ENCODE peak calls at places on chromosomes 6 and 20, in six cellular contexts. Y is NCI-H1092 treated with DMSO at 0.1 percent for 48 hours, D is tibial artery, P is RCC 7860, O is dermis blood vessel endothelial cell, V is GDM1. M is an unnamed sample.

GRCh38 chr20:35269055-35269781 is 8.7 kb downstream of the MMP24OS start:
- DNase-seq in Y (peak), D (no peak), P (peak), O (peak), V (peak), M (peak)

GRCh38 chr6:3929281-3929798 is 80.2 kb downstream of the FAM50B start:
- DNase-seq in Y (no peak), D (no peak), P (no peak), O (no peak), V (no peak), M (no peak)

GRCh38 chr20:18663932-18664331 is 76.1 kb downstream of the DTD1 start:
- DNase-seq in Y (no peak), D (no peak), P (no peak), O (no peak), V (no peak), M (no peak)

GRCh38 chr6:168387911-168388310 is 53.1 kb upstream of the SMOC2 start:
- DNase-seq in Y (no peak), D (no peak), P (no peak), O (no peak), V (no peak), M (no peak)

GRCh38 chr20:53942121-53942816 is 128.1 kb downstream of the BCAS1 start:
- DNase-seq in Y (no peak), D (no peak), P (no peak), O (no peak), V (no peak), M (no peak)

GRCh38 chr20:31824125-31824485 is 4.9 kb downstream of the MYLK2 start:
- DNase-seq in Y (no peak), D (no peak), P (no peak), O (no peak), V (no peak), M (no peak)

GRCh38 chr6:91669154-91669903 is 1082.5 kb upstream of the MAP3K7 start:
- DNase-seq in Y (peak), D (no peak), P (no peak), O (no peak), V (no peak), M (no peak)

GRCh38 chr6:41536884-41537347 is 9.3 kb upstream of the FOXP4 start:
- DNase-seq in Y (peak), D (no peak), P (no peak), O (peak), V (peak), M (no peak)

GRCh38 chr6:42387336-42387735 is 64.4 kb downstream of the TRERF1 start:
- DNase-seq in Y (no peak), D (no peak), P (no peak), O (no peak), V (no peak), M (no peak)

GRCh38 chr20:40966516-40967185 is 62.0 kb upstream of the TOP1 start:
- DNase-seq in Y (no peak), D (peak), P (no peak), O (no peak), V (no peak), M (no peak)

GRCh38 chr6:69796081-69796626 is 656 bp downstream of the LMBRD1 start:
- DNase-seq in Y (peak), D (no peak), P (peak), O (peak), V (peak), M (peak)